ENCODE peak calls at places on chromosomes 6 and 20, in ten cellular contexts. One of them, this sample, is unnamed.

GRCh38 chr20:10848810-10849370 is 175.1 kb upstream of the JAG1 start:
- DNase-seq in OCI-LY7: no peak
- DNase-seq in heart left ventricle: peak; percentile 49
- DNase-seq in fibroblast of lung: peak; percentile 98
- DNase-seq in keratinocyte: peak; percentile 62
- DNase-seq in gastrocnemius medialis: no peak
- DNase-seq in heart right ventricle: peak; percentile 30
- DNase-seq in right lobe of liver: no peak
- DNase-seq in PC-9: peak; percentile 71
- DNase-seq in psoas muscle: no peak
- DNase-seq in this sample: no peak

GRCh38 chr6:37903671-37904355 is 84.3 kb downstream of the ZFAND3 start:
- DNase-seq in heart right ventricle: no peak
- DNase-seq in gastrocnemius medialis: no peak
- DNase-seq in psoas muscle: no peak
- DNase-seq in heart left ventricle: no peak
- DNase-seq in PC-9: no peak
- DNase-seq in right lobe of liver: no peak
- DNase-seq in OCI-LY7: no peak
- DNase-seq in keratinocyte: no peak
- DNase-seq in fibroblast of lung: no peak
- DNase-seq in this sample: no peak

GRCh38 chr6:86477510-86478166 is 459.7 kb upstream of the HTR1E start:
- DNase-seq in PC-9: no peak
- DNase-seq in gastrocnemius medialis: no peak
- DNase-seq in heart right ventricle: no peak
- DNase-seq in keratinocyte: no peak
- DNase-seq in psoas muscle: no peak
- DNase-seq in OCI-LY7: no peak
- DNase-seq in heart left ventricle: no peak
- DNase-seq in fibroblast of lung: no peak
- DNase-seq in right lobe of liver: no peak
- DNase-seq in this sample: no peak

GRCh38 chr20:38392356-38392755 is 42.8 kb downstream of the SNHG17 start:
- DNase-seq in OCI-LY7: no peak
- DNase-seq in psoas muscle: no peak
- DNase-seq in heart left ventricle: no peak
- DNase-seq in right lobe of liver: no peak
- DNase-seq in gastrocnemius medialis: no peak
- DNase-seq in fibroblast of lung: no peak
- DNase-seq in keratinocyte: no peak
- DNase-seq in heart right ventricle: no peak
- DNase-seq in PC-9: no peak
- DNase-seq in this sample: no peak

GRCh38 chr20:20593447-20594170 is 118.8 kb downstream of the RALGAPA2 start:
- DNase-seq in psoas muscle: no peak
- DNase-seq in right lobe of liver: no peak
- DNase-seq in heart left ventricle: no peak
- DNase-seq in OCI-LY7: peak; percentile 37
- DNase-seq in fibroblast of lung: peak; percentile 48
- DNase-seq in PC-9: no peak
- DNase-seq in keratinocyte: no peak
- DNase-seq in gastrocnemius medialis: no peak
- DNase-seq in heart right ventricle: no peak
- DNase-seq in this sample: no peak

GRCh38 chr20:3932277-3933073 is 43.3 kb downstream of the PANK2 start:
- DNase-seq in fibroblast of lung: no peak
- DNase-seq in heart left ventricle: no peak
- DNase-seq in psoas muscle: no peak
- DNase-seq in OCI-LY7: no peak
- DNase-seq in heart right ventricle: no peak
- DNase-seq in keratinocyte: no peak
- DNase-seq in gastrocnemius medialis: no peak
- DNase-seq in right lobe of liver: no peak
- DNase-seq in PC-9: no peak
- DNase-seq in this sample: no peak

GRCh38 chr6:36120979-36121706 is 9.2 kb upstream of the MAPK13 start:
- DNase-seq in OCI-LY7: peak; percentile 67
- DNase-seq in psoas muscle: peak; percentile 60
- DNase-seq in right lobe of liver: peak; percentile 82
- DNase-seq in heart right ventricle: no peak
- DNase-seq in keratinocyte: no peak
- DNase-seq in heart left ventricle: peak; percentile 64
- DNase-seq in gastrocnemius medialis: peak; percentile 30
- DNase-seq in fibroblast of lung: no peak
- DNase-seq in PC-9: peak; percentile 70
- DNase-seq in this sample: peak; percentile 56

GRCh38 chr6:43593938-43594337 is 18.0 kb downstream of the POLH start:
- DNase-seq in heart left ventricle: no peak
- DNase-seq in keratinocyte: no peak
- DNase-seq in gastrocnemius medialis: no peak
- DNase-seq in right lobe of liver: no peak
- DNase-seq in PC-9: no peak
- DNase-seq in OCI-LY7: no peak
- DNase-seq in heart right ventricle: no peak
- DNase-seq in psoas muscle: no peak
- DNase-seq in fibroblast of lung: no peak
- DNase-seq in this sample: no peak

GRCh38 chr20:44247676-44248419 is 740 bp downstream of the GDAP1L1 start:
- DNase-seq in OCI-LY7: no peak
- DNase-seq in psoas muscle: no peak
- DNase-seq in heart right ventricle: peak; percentile 25
- DNase-seq in gastrocnemius medialis: no peak
- DNase-seq in right lobe of liver: no peak
- DNase-seq in fibroblast of lung: peak; percentile 32
- DNase-seq in keratinocyte: no peak
- DNase-seq in PC-9: no peak
- DNase-seq in heart left ventricle: peak; percentile 41
- DNase-seq in this sample: no peak

GRCh38 chr6:36827261-36828079 is 11.8 kb downstream of the CPNE5 start:
- DNase-seq in gastrocnemius medialis: no peak
- DNase-seq in fibroblast of lung: peak; percentile 95
- DNase-seq in psoas muscle: peak; percentile 53
- DNase-seq in keratinocyte: no peak
- DNase-seq in OCI-LY7: no peak
- DNase-seq in PC-9: peak; percentile 70
- DNase-seq in heart right ventricle: peak; percentile 72
- DNase-seq in heart left ventricle: peak; percentile 80
- DNase-seq in right lobe of liver: no peak
- DNase-seq in this sample: no peak

GRCh38 chr20:39698706-39699211 is 736.6 kb downstream of the DHX35 start:
- DNase-seq in heart left ventricle: no peak
- DNase-seq in OCI-LY7: no peak
- DNase-seq in keratinocyte: no peak
- DNase-seq in psoas muscle: no peak
- DNase-seq in fibroblast of lung: no peak
- DNase-seq in heart right ventricle: no peak
- DNase-seq in gastrocnemius medialis: no peak
- DNase-seq in right lobe of liver: no peak
- DNase-seq in PC-9: no peak
- DNase-seq in this sample: no peak
- H3K27ac ChIP-seq in heart left ventricle: no peak overlapping the region
- H3K27ac ChIP-seq in OCI-LY7: no peak overlapping the region
- H3K27ac ChIP-seq in keratinocyte: no peak overlapping the region
- H3K27ac ChIP-seq in psoas muscle: no peak overlapping the region
- H3K27ac ChIP-seq in fibroblast of lung: no peak overlapping the region
- H3K27ac ChIP-seq in heart right ventricle: peak overlapping the region; percentile 70
- H3K27ac ChIP-seq in gastrocnemius medialis: no peak overlapping the region
- H3K27ac ChIP-seq in right lobe of liver: no peak overlapping the region
- H3K27ac ChIP-seq in PC-9: no peak overlapping the region
- H3K27ac ChIP-seq in this sample: no peak overlapping the region

GRCh38 chr6:62652692-62653328 is 366.8 kb upstream of the KHDRBS2 start:
- DNase-seq in gastrocnemius medialis: no peak
- DNase-seq in psoas muscle: no peak
- DNase-seq in right lobe of liver: no peak
- DNase-seq in keratinocyte: no peak
- DNase-seq in OCI-LY7: peak; percentile 45
- DNase-seq in heart left ventricle: no peak
- DNase-seq in PC-9: no peak
- DNase-seq in heart right ventricle: no peak
- DNase-seq in fibroblast of lung: peak; percentile 16
- DNase-seq in this sample: no peak
- H3K9me3 ChIP-seq in gastrocnemius medialis: peaks cover 4% of the 10 kb centered on the region
- H3K9me3 ChIP-seq in psoas muscle: peaks cover 17% of the 10 kb centered on the region
- H3K9me3 ChIP-seq in right lobe of liver: peaks cover 15% of the 10 kb centered on the region
- H3K9me3 ChIP-seq in keratinocyte: peaks cover 4% of the 10 kb centered on the region
- H3K9me3 ChIP-seq in OCI-LY7: peaks cover 13% of the 10 kb centered on the region
- H3K9me3 ChIP-seq in heart left ventricle: peaks cover 60% of the 10 kb centered on the region
- H3K9me3 ChIP-seq in PC-9: no peaks in the 10 kb centered on the region
- H3K9me3 ChIP-seq in heart right ventricle: peaks cover 73% of the 10 kb centered on the region
- H3K9me3 ChIP-seq in fibroblast of lung: no peaks in the 10 kb centered on the region
- H3K9me3 ChIP-seq in this sample: peaks cover 25% of the 10 kb centered on the region

GRCh38 chr6:11206576-11206975 is 25.9 kb downstream of the NEDD9 start:
- DNase-seq in heart right ventricle: no peak
- DNase-seq in fibroblast of lung: peak; percentile 74
- DNase-seq in OCI-LY7: no peak
- DNase-seq in right lobe of liver: no peak
- DNase-seq in heart left ventricle: no peak
- DNase-seq in keratinocyte: no peak
- DNase-seq in PC-9: no peak
- DNase-seq in gastrocnemius medialis: no peak
- DNase-seq in psoas muscle: no peak
- DNase-seq in this sample: no peak

GRCh38 chr6:11203306-11204009 is 29.0 kb downstream of the NEDD9 start:
- DNase-seq in heart left ventricle: no peak
- DNase-seq in heart right ventricle: no peak
- DNase-seq in right lobe of liver: no peak
- DNase-seq in fibroblast of lung: no peak
- DNase-seq in PC-9: no peak
- DNase-seq in psoas muscle: no peak
- DNase-seq in keratinocyte: no peak
- DNase-seq in OCI-LY7: no peak
- DNase-seq in gastrocnemius medialis: no peak
- DNase-seq in this sample: no peak

GRCh38 chr6:11205721-11206120 is 26.7 kb downstream of the NEDD9 start:
- DNase-seq in heart right ventricle: no peak
- DNase-seq in heart left ventricle: no peak
- DNase-seq in keratinocyte: no peak
- DNase-seq in right lobe of liver: no peak
- DNase-seq in fibroblast of lung: no peak
- DNase-seq in psoas muscle: no peak
- DNase-seq in PC-9: no peak
- DNase-seq in OCI-LY7: no peak
- DNase-seq in gastrocnemius medialis: no peak
- DNase-seq in this sample: no peak

GRCh38 chr6:11202513-11203305 is 29.8 kb downstream of the NEDD9 start:
- DNase-seq in fibroblast of lung: no peak
- DNase-seq in heart left ventricle: no peak
- DNase-seq in psoas muscle: no peak
- DNase-seq in heart right ventricle: no peak
- DNase-seq in PC-9: no peak
- DNase-seq in keratinocyte: no peak
- DNase-seq in gastrocnemius medialis: no peak
- DNase-seq in right lobe of liver: no peak
- DNase-seq in OCI-LY7: no peak
- DNase-seq in this sample: no peak

GRCh38 chr6:11204987-11205386 is 27.5 kb downstream of the NEDD9 start:
- DNase-seq in right lobe of liver: no peak
- DNase-seq in OCI-LY7: no peak
- DNase-seq in keratinocyte: no peak
- DNase-seq in fibroblast of lung: no peak
- DNase-seq in psoas muscle: no peak
- DNase-seq in heart right ventricle: no peak
- DNase-seq in heart left ventricle: no peak
- DNase-seq in gastrocnemius medialis: no peak
- DNase-seq in PC-9: no peak
- DNase-seq in this sample: no peak
- TF ChIP-seq CTCF in right lobe of liver: no peak
- TF ChIP-seq CTCF in OCI-LY7: no peak
- TF ChIP-seq CTCF in keratinocyte: no peak
- TF ChIP-seq CTCF in fibroblast of lung: no peak
- TF ChIP-seq CTCF in psoas muscle: no peak
- TF ChIP-seq CTCF in heart right ventricle: no peak
- TF ChIP-seq CTCF in heart left ventricle: no peak
- TF ChIP-seq CTCF in gastrocnemius medialis: no peak
- TF ChIP-seq CTCF in PC-9: no peak
- TF ChIP-seq CTCF in this sample: no peak

GRCh38 chr6:160349837-160350236 is 1.7 kb downstream of the SLC22A3 start:
- DNase-seq in heart right ventricle: no peak
- DNase-seq in OCI-LY7: no peak
- DNase-seq in right lobe of liver: no peak
- DNase-seq in gastrocnemius medialis: no peak
- DNase-seq in PC-9: no peak
- DNase-seq in psoas muscle: no peak
- DNase-seq in fibroblast of lung: no peak
- DNase-seq in heart left ventricle: no peak
- DNase-seq in keratinocyte: no peak
- DNase-seq in this sample: no peak

GRCh38 chr6:160344281-160344680 is 3.9 kb upstream of the SLC22A3 start:
- DNase-seq in fibroblast of lung: no peak
- DNase-seq in heart right ventricle: no peak
- DNase-seq in right lobe of liver: no peak
- DNase-seq in psoas muscle: no peak
- DNase-seq in PC-9: no peak
- DNase-seq in keratinocyte: no peak
- DNase-seq in OCI-LY7: no peak
- DNase-seq in heart left ventricle: no peak
- DNase-seq in gastrocnemius medialis: no peak
- DNase-seq in this sample: no peak

GRCh38 chr6:160348552-160349441 is 619 bp downstream of the SLC22A3 start:
- DNase-seq in fibroblast of lung: peak; percentile 44
- DNase-seq in heart right ventricle: no peak
- DNase-seq in right lobe of liver: peak; percentile 84
- DNase-seq in OCI-LY7: no peak
- DNase-seq in heart left ventricle: no peak
- DNase-seq in psoas muscle: peak; percentile 35
- DNase-seq in keratinocyte: no peak
- DNase-seq in gastrocnemius medialis: no peak
- DNase-seq in PC-9: no peak
- DNase-seq in this sample: no peak

GRCh38 chr6:160347259-160348208 is 644 bp upstream of the SLC22A3 start:
- DNase-seq in keratinocyte: no peak
- DNase-seq in heart right ventricle: no peak
- DNase-seq in OCI-LY7: no peak
- DNase-seq in psoas muscle: no peak
- DNase-seq in PC-9: no peak
- DNase-seq in heart left ventricle: no peak
- DNase-seq in gastrocnemius medialis: no peak
- DNase-seq in fibroblast of lung: no peak
- DNase-seq in right lobe of liver: no peak
- DNase-seq in this sample: no peak

GRCh38 chr6:160348209-160348551 is at the start of gene SLC22A3:
- DNase-seq in PC-9: no peak
- DNase-seq in OCI-LY7: no peak
- DNase-seq in heart right ventricle: no peak
- DNase-seq in right lobe of liver: peak; percentile 78
- DNase-seq in fibroblast of lung: no peak
- DNase-seq in heart left ventricle: no peak
- DNase-seq in keratinocyte: no peak
- DNase-seq in psoas muscle: peak; percentile 68
- DNase-seq in gastrocnemius medialis: no peak
- DNase-seq in this sample: no peak
- H3K27ac ChIP-seq in PC-9: no peak within 1 kb of the TSS
- H3K27ac ChIP-seq in OCI-LY7: no peak within 1 kb of the TSS
- H3K27ac ChIP-seq in heart right ventricle: peak within 1 kb of the TSS; percentile 19
- H3K27ac ChIP-seq in right lobe of liver: peak within 1 kb of the TSS; percentile 87
- H3K27ac ChIP-seq in fibroblast of lung: no peak within 1 kb of the TSS
- H3K27ac ChIP-seq in heart left ventricle: peak within 1 kb of the TSS; percentile 87
- H3K27ac ChIP-seq in keratinocyte: no peak within 1 kb of the TSS
- H3K27ac ChIP-seq in psoas muscle: peak within 1 kb of the TSS; percentile 76
- H3K27ac ChIP-seq in gastrocnemius medialis: peak within 1 kb of the TSS; percentile 85
- H3K27ac ChIP-seq in this sample: no peak within 1 kb of the TSS

GRCh38 chr6:40181367-40181766 is 247.1 kb upstream of the MOCS1 start:
- DNase-seq in keratinocyte: no peak
- DNase-seq in psoas muscle: no peak
- DNase-seq in gastrocnemius medialis: no peak
- DNase-seq in PC-9: no peak
- DNase-seq in OCI-LY7: no peak
- DNase-seq in heart right ventricle: no peak
- DNase-seq in heart left ventricle: no peak
- DNase-seq in right lobe of liver: no peak
- DNase-seq in fibroblast of lung: no peak
- DNase-seq in this sample: no peak
- H3K9me3 ChIP-seq in keratinocyte: peaks cover 3% of the 10 kb centered on the region
- H3K9me3 ChIP-seq in psoas muscle: no peaks in the 10 kb centered on the region
- H3K9me3 ChIP-seq in gastrocnemius medialis: no peaks in the 10 kb centered on the region
- H3K9me3 ChIP-seq in PC-9: peaks cover 4% of the 10 kb centered on the region
- H3K9me3 ChIP-seq in OCI-LY7: no peaks in the 10 kb centered on the region
- H3K9me3 ChIP-seq in heart right ventricle: peaks cover 19% of the 10 kb centered on the region
- H3K9me3 ChIP-seq in heart left ventricle: peaks cover 22% of the 10 kb centered on the region
- H3K9me3 ChIP-seq in right lobe of liver: no peaks in the 10 kb centered on the region
- H3K9me3 ChIP-seq in fibroblast of lung: no peaks in the 10 kb centered on the region
- H3K9me3 ChIP-seq in this sample: peaks cover 12% of the 10 kb centered on the region